ENCODE peak calls at places on chromosomes 3 and 15, in four cellular contexts. W is fibroblast of the aortic adventitia, G is NCI-H524 treated with DMSO at 0.1 percent for 48 hours, L is pons. K is an unnamed sample.

GRCh38 chr15:79829950-79830349 is 66.9 kb downstream of the MTHFS start:
- DNase-seq in W (no peak), G (no peak), L (no peak), K (no peak)

GRCh38 chr3:149936812-149937230 is 33.9 kb downstream of the PFN2 start:
- DNase-seq in W (peak), G (no peak), L (no peak), K (peak)

GRCh38 chr3:138921316-138922292 is 25.3 kb downstream of the FOXL2 start:
- DNase-seq in W (peak), G (no peak), L (no peak), K (no peak)

GRCh38 chr3:183108002-183108449 is 8.7 kb upstream of the MCCC1 start:
- DNase-seq in W (peak), G (no peak), L (peak), K (peak)

GRCh38 chr3:33130144-33130543 is 16.3 kb downstream of the CRTAP start:
- DNase-seq in W (no peak), G (no peak), L (no peak), K (no peak)

GRCh38 chr15:71201471-71201870 is 86.2 kb downstream of the THSD4 start:
- DNase-seq in W (peak), G (peak), L (no peak), K (no peak)

GRCh38 chr3:168398371-168399030 is 302.8 kb upstream of the GOLIM4 start:
- DNase-seq in W (peak), G (no peak), L (no peak), K (peak)

GRCh38 chr3:186418601-186419238 is 56.7 kb upstream of the DGKG start:
- DNase-seq in W (no peak), G (no peak), L (no peak), K (no peak)

GRCh38 chr3:65245133-65246076 is 557.6 kb upstream of the ADAMTS9 start:
- DNase-seq in W (peak), G (no peak), L (no peak), K (no peak)